ENCODE peak calls at places on chromosomes 1 and 21, in five cellular contexts. O is Peyer's patch, N is globus pallidus, F is mesothelial cell of epicardium, H is aorta. E is an unnamed sample.

GRCh38 chr21:26437326-26438009 is 135.6 kb downstream of the CYYR1 start:
- DNase-seq in O (no peak), N (no peak), F (no peak), H (no peak), E (no peak)

GRCh38 chr1:230507671-230508407 is 81.7 kb upstream of the PGBD5 start:
- DNase-seq in O (no peak), N (peak), F (no peak), H (peak), E (no peak)

GRCh38 chr1:232617237-232617636 is 12.7 kb downstream of the SIPA1L2 start:
- DNase-seq in O (no peak), N (no peak), F (no peak), H (no peak), E (no peak)

GRCh38 chr1:29655145-29655544 is 418.8 kb downstream of the PTPRU start:
- DNase-seq in O (no peak), N (no peak), F (no peak), H (peak), E (peak)

GRCh38 chr1:158039380-158039779 is 45.9 kb downstream of the KIRREL1 start:
- DNase-seq in O (no peak), N (no peak), F (no peak), H (no peak), E (no peak)

GRCh38 chr1:211648980-211649934 is 26.2 kb downstream of the NEK2 start:
- DNase-seq in O (peak), N (no peak), F (no peak), H (no peak), E (peak)

GRCh38 chr1:190479028-190479427 is 1.4 kb upstream of the BRINP3 start:
- DNase-seq in O (no peak), N (peak), F (no peak), H (no peak), E (no peak)

GRCh38 chr1:53121319-53122172 is 20.9 kb downstream of the SLC1A7 start:
- DNase-seq in O (peak), N (no peak), F (no peak), H (peak), E (no peak)

GRCh38 chr1:3714814-3715213 is 37.4 kb upstream of the CCDC27 start:
- DNase-seq in O (no peak), N (no peak), F (no peak), H (no peak), E (no peak)

E was measured in right lobe of liver.